ENCODE peak calls at places on chromosomes 4 and X, in six cellular contexts. Z, A, P, O, X and V are unnamed samples. For H3K4me1, the result is how much of the 10 kb centered on the place peaks cover.

GRCh38 chr4:76055005-76055404 is 19.1 kb upstream of the CXCL11 start:
- DNase-seq in O (no peak), P (no peak), X (no peak), Z (no peak), A (no peak), V (no peak)

GRCh38 chr4:108933046-108933445 is 170.2 kb upstream of the ETNPPL start:
- DNase-seq in P (no peak), A (no peak), O (no peak), Z (no peak), X (no peak), V (no peak)

GRCh38 chr4:146059865-146060264 is 115.7 kb upstream of the LSM6 start:
- DNase-seq in A (no peak), X (no peak), Z (no peak), O (no peak), P (peak), V (no peak)

GRCh38 chrX:78024349-78025108 is 55.1 kb upstream of the PGAM4 start:
- DNase-seq in Z (peak), X (no peak), A (peak), O (no peak), P (peak), V (peak)

GRCh38 chrX:119605398-119605738 is 856 bp downstream of the NKRF start:
- DNase-seq in X (no peak), O (no peak), A (peak), Z (peak), P (no peak), V (no peak)

GRCh38 chrX:72306851-72307645 is 1.3 kb upstream of the CITED1 start:
- DNase-seq in P (peak), O (no peak), Z (peak), A (peak), X (peak), V (peak)

GRCh38 chr4:57462843-57463242 is 352.7 kb upstream of the IGFBP7 start:
- DNase-seq in A (no peak), X (no peak), Z (no peak), P (peak), O (no peak), V (no peak)

GRCh38 chr4:85644061-85644460 is 169.1 kb downstream of the ARHGAP24 start:
- DNase-seq in O (no peak), P (no peak), X (no peak), A (no peak), Z (no peak), V (no peak)

GRCh38 chrX:155662297-155662696 is 49.5 kb upstream of the TMLHE start:
- DNase-seq in A (peak), Z (no peak), X (no peak), O (no peak), P (no peak), V (no peak)

GRCh38 chr4:74005528-74005927 is 7.1 kb upstream of the CXCL5 start:
- DNase-seq in O (no peak), P (no peak), Z (no peak), A (peak), X (no peak), V (no peak)

DNA sequence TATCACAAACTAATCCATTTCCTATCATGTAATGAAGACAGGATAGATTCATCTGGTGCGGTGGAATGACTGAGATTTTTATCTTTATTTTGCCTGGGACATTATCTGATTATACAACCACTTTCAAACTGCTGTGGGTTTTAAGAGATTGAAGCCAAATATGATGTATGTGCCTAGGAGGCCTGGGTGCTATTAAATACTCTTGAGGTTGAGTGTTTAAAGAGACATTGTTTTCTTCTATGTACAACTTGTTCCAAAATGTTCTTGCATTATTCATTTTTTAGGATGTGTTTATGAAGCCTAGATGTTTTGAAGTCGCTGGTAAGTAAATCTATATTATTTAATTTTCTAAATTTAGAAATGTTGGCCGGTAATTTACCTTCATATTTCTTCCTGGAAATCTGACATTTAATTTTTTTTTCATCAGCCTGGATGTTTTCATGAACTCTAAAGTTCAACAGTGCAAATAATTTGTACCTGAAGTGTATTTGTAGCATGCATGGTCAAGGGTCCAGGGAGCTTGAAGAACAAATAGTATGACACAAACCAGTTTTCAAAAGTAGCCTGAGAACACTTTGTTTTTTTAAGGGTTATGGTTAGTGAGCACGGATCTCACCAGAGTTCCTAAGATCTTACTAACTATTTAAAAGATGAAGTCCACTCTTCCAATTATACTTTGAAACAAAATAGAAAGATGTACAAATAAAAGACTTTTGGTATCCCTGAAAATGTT is 72.8 kb upstream of the ATP8A1 start:
- DNase-seq in X (no peak), O (no peak), Z (no peak), P (no peak), A (no peak), V (no peak)
- TF ChIP-seq CTCF in X (no peak), O (no peak), Z (no peak), P (no peak), A (no peak), V (no peak)

GRCh38 chrX:148611993-148612392 is 111.6 kb downstream of the AFF2 start:
- DNase-seq in A (no peak), X (no peak), O (no peak), P (no peak), Z (no peak), V (no peak)

GRCh38 chrX:148612431-148612830 is 112.0 kb downstream of the AFF2 start:
- DNase-seq in P (no peak), O (no peak), Z (no peak), A (no peak), X (no peak), V (no peak)

GRCh38 chrX:148609766-148610698 is 109.6 kb downstream of the AFF2 start:
- DNase-seq in Z (no peak), A (no peak), O (no peak), P (no peak), X (no peak), V (no peak)
- TF ChIP-seq EP300 in Z (no peak), A (no peak), O (no peak), P (no peak), X (no peak), V (no peak)

DNA sequence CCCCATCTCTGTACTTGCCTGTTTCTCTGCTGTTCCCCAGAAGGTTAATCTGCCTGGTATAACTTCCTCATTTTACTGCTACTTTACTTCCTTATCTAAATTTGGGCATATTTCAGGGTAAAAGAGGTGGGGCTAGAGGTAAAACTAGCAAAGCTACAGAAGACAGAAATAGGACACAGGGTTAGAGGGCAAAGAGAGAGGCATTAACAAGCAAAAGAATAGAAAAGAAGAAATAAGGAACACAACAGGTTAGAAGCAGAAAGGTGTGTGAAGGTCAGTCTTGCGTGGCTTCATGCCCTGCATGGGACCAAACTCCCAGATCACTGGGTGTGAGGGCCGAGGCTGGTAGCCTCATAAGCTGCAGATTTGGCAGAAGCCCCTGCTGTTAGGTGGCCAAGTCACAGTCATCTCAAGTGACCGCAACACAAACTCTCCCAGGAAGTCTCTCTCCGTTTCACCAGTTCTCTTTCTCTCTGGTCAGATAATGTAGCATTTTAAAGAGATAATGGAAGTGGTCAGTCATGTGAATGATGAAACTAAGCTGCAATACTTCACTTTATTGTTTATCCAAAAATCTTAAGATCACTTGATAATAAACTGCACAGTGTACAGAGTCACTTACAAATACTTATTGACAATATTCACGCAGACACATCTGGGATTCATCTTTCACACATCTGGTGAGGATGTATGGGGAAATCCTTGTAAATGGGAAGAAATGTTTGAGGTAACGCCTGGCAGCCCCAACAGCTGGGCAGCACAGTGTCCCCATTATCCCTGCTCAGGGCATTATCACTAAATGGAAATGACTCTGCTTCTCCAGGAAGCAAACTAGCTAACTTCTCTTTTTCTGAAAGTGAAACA is 16.4 kb downstream of the TMEM154 start:
- DNase-seq in Z (no peak), P (no peak), O (no peak), A (no peak), X (no peak), V (no peak)
- H3K4me1 ChIP-seq in Z (under half), P (under half), O (under half), A (under half), X (under half), V (under half)

GRCh38 chr4:152779513-152780266 is at the start of the genes ARFIP1 and TIGD4:
- DNase-seq in X (peak), A (peak), Z (peak), P (peak), O (peak), V (peak)
- TF ChIP-seq CTCF in X (peak), A (peak), Z (peak), P (peak), O (peak), V (no peak)

DNA sequence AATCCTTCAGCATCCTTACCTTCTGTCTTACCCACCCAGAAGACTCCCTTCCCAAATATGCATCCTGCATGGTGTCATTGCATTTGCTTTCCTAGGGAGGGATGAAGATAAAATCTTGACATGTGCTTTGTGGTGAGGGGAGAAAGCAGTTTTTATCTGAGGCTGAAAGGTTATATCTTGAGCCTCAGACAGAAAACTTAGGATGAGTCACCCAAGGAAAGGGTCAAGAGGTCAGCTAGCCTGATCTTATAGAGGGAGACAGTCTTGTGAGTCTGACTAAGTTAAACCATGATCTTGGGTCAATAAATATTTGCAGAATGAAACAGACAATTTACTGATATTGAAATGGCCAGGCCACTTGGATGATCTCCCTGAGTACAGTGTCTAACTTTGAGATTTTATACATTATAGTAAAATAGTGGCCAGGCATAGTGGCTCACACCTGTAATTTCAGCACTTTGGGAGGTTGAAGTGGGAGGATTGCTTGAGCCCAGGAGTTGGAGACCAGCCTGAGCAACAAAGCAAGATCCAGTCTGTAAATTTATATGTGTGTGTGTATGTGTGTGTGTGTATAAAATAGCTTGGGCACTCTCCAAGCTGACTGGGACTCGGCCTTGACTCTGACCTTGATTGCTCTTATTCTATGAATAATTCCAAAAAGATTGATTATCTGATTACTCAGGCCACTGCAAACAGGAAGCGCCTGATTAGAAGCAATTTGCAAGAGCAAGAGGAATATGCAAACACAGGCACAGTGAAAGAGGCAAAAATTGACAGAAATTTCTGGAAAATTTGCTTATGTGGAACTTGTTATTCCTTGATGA is 15.5 kb upstream of the FAM9C start:
- DNase-seq in A (peak), O (no peak), Z (no peak), P (no peak), X (no peak), V (no peak)
- TF ChIP-seq EP300 in A (peak), O (no peak), Z (peak), P (no peak), X (no peak), V (no peak)

GRCh38 chr4:8199594-8200301 is 658 bp downstream of the SH3TC1 start:
- DNase-seq in Z (no peak), P (peak), X (peak), O (no peak), A (no peak), V (no peak)

GRCh38 chr4:8198206-8198905 is 734 bp upstream of the SH3TC1 start:
- DNase-seq in A (no peak), X (peak), Z (no peak), P (peak), O (no peak), V (no peak)

GRCh38 chr4:8200302-8200975 is 1.3 kb downstream of the SH3TC1 start:
- DNase-seq in O (peak), X (peak), Z (no peak), P (peak), A (no peak), V (no peak)

GRCh38 chr4:8197521-8197920 is 1.6 kb upstream of the SH3TC1 start:
- DNase-seq in O (no peak), X (peak), P (no peak), Z (no peak), A (no peak), V (no peak)

GRCh38 chr4:8198906-8199593 is at the start of gene SH3TC1:
- DNase-seq in O (peak), P (peak), A (peak), X (peak), Z (peak), V (peak)
- H3K4me1 ChIP-seq in O (under half), P (under half), A (under half), X (under half), Z (under half), V (under half)

DNA sequence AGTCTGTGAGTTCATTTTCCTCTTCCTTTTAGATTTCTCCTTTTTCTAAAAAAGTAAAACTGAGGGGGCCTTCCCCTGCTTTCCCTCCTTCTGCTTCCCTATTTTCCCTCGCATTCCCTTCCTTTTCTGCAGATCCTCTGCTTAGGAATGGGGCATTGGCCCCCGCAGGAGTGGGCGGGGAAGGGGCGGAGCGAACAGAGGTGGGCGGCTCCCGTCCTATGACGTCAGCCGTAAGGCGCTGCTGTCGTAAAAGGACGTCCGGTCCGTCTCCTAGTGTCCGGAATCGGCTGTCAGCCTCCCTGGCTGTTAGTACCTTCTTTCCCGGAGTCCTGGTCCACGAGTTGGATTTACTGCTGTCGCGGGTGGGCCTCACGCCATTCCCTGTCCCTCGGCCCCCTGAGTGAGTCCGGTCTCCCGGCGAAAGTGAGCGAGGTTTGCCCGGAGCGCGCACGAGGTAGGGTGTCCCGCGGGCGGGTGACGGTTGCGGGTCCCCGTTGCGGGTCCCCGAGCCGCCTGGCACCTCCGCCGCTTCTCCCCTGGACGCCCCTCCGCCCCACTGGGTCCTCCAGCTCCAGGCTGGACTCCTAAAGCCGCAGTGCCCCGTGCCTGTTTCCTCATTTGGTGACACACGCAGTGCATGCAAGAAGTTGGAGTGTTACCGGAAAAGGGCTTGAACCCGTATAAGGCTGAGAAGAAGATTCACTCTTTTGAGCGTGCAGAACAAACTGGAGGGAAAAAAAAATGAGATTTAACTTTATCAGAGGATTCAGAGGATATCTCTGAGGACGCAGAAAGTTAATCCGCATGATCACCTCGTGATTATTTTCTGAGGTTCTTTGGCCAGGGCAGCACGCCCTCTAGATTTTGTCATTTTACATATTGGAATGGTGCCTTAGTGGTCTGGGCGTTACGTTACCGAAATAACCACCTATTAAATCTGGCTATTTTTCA is at the start of gene ZNF330:
- DNase-seq in X (peak), A (peak), Z (peak), O (peak), P (peak), V (peak)
- TF ChIP-seq CTCF in X (no peak), A (peak), Z (peak), O (peak), P (peak), V (no peak)

DNA sequence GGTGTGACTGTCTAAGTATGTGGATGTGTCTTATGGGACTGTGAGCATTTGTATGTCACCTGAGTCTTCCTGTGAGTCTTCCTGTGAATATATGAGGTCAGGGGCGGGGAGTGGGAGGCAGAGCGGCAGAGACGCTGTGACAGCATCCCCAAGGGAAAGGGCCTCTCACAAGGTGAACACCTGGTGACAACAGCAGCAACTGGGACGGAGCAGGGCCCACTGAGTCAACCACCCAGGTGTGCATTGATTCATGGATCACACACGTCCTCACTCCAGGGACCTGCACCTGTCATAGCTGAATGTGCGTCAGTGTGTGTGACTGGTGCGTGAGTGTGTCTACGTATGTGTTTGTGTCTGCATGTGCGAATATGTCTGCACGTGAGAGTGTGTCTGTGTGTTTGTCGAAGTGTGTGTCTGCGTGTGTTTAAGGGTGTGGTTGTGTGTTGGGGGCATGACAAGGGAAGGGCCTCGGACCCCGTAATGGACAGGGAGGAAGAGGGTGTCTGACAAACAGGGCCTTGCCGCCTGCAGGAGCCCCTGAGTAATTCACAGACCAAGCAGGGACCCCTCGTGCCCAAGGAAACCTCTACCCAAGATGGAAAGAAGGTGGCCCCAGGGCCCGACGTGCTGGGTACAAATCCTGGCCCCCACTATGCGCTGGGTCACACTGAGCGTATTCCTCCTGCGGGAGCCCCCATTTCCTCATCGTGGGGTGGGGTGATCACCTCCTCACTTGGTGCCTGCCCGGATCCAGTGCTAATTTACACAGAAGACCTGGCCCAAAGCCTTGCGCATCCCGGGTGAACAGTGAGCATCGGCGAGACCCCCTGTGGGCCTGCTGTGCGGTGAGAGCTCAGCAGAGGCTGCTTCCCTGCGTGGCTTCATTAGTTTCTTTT is 76.7 kb downstream of the ABLIM2 start:
- DNase-seq in Z (no peak), X (no peak), O (no peak), P (no peak), A (no peak), V (no peak)
- TF ChIP-seq EP300 in Z (no peak), X (no peak), O (no peak), P (no peak), A (no peak), V (no peak)

GRCh38 chr4:118917582-118917981 is 28.9 kb downstream of the SYNPO2 start:
- DNase-seq in O (no peak), P (no peak), A (no peak), Z (no peak), X (no peak), V (no peak)
- H3K4me1 ChIP-seq in O (half or more), P (under half), A (under half), Z (under half), X (under half), V (under half)